ENCODE peak calls at places on chromosomes 4 and X, in ten cellular contexts. O, Q, X, D, G, U, S, W, M and C are unnamed samples.

GRCh38 chr4:141099326-141099725 is 33.9 kb downstream of the RNF150 start:
- DNase-seq in Q (peak; percentile 33), O (no peak), G (no peak), M (no peak), W (no peak), U (peak; percentile 36), S (no peak), D (no peak), X (no peak), C (no peak)

GRCh38 chr4:149160370-149160769 is 655.3 kb downstream of the IQCM start:
- DNase-seq in W (no peak), X (no peak), U (no peak), M (no peak), D (no peak), O (no peak), S (no peak), Q (no peak), G (no peak), C (no peak)

GRCh38 chr4:108649863-108650211 is 562 bp upstream of the OSTC start:
- DNase-seq in G (no peak), X (no peak), Q (no peak), O (no peak), M (no peak), W (no peak), D (no peak), U (no peak), S (no peak), C (no peak)

GRCh38 chrX:103628386-103629290 is at the start of gene TCEAL1:
- DNase-seq in U (peak; percentile 31), S (peak; percentile 30), D (no peak), G (peak; percentile 36), W (no peak), X (no peak), Q (peak; percentile 36), O (no peak), M (peak; percentile 65), C (peak; percentile 24)

GRCh38 chr4:151690164-151690856 is 70.5 kb downstream of the GATB start:
- DNase-seq in G (no peak), Q (peak; percentile 65), U (peak; percentile 64), S (no peak), D (no peak), O (peak; percentile 27), M (no peak), W (no peak), X (no peak), C (no peak)

GRCh38 chr4:174260099-174260498 is 23.4 kb downstream of the FBXO8 start:
- DNase-seq in W (no peak), S (no peak), G (no peak), O (no peak), U (peak; percentile 94), M (no peak), X (no peak), Q (no peak), D (no peak), C (no peak)

GRCh38 chr4:128291096-128291495 is 3.5 kb upstream of the PGRMC2 start:
- DNase-seq in W (no peak), O (no peak), G (no peak), M (no peak), U (no peak), S (no peak), Q (no peak), D (no peak), X (no peak), C (no peak)

GRCh38 chrX:16212024-16212423 is 44.7 kb downstream of the MAGEB17 start:
- DNase-seq in G (no peak), Q (peak; percentile 10), M (no peak), D (no peak), O (no peak), X (no peak), S (no peak), U (peak; percentile 51), W (no peak), C (no peak)

GRCh38 chr4:163679189-163679588 is 184.7 kb downstream of the TMA16 start:
- DNase-seq in W (no peak), M (no peak), S (no peak), X (no peak), O (peak; percentile 50), D (no peak), G (peak; percentile 32), U (peak; percentile 20), Q (no peak), C (no peak)

GRCh38 chr4:98546910-98547544 is 111.4 kb downstream of the TSPAN5 start:
- DNase-seq in M (no peak), O (no peak), D (no peak), Q (peak; percentile 65), S (no peak), X (no peak), W (no peak), U (peak; percentile 68), G (no peak), C (no peak)

GRCh38 chrX:150730719-150731118 is 37.5 kb downstream of the MTMR1 start:
- DNase-seq in Q (peak; percentile 37), S (no peak), W (no peak), G (no peak), D (no peak), M (no peak), U (no peak), X (no peak), O (no peak), C (no peak)

GRCh38 chr4:184451726-184452125 is 22.6 kb downstream of the IRF2 start:
- DNase-seq in D (no peak), O (no peak), Q (no peak), M (no peak), W (no peak), U (no peak), S (no peak), G (peak; percentile 55), X (no peak), C (no peak)

GRCh38 chrX:55480390-55481062 is 9.1 kb downstream of the USP51 start:
- DNase-seq in U (no peak), X (no peak), W (no peak), O (no peak), S (no peak), M (no peak), G (no peak), D (no peak), Q (no peak), C (no peak)

GRCh38 chr4:120096508-120097297 is 30.1 kb upstream of the MAD2L1 start:
- DNase-seq in Q (no peak), M (no peak), D (no peak), U (no peak), W (no peak), G (no peak), X (no peak), S (no peak), O (no peak), C (no peak)

GRCh38 chrX:46791927-46792825 is 33.3 kb upstream of the SLC9A7 start:
- DNase-seq in W (peak; percentile 56), G (peak; percentile 70), U (peak; percentile 92), Q (peak; percentile 92), D (no peak), M (no peak), S (peak; percentile 65), X (no peak), O (peak; percentile 41), C (no peak)

GRCh38 chr4:5500165-5500564 is 208.2 kb downstream of the EVC2 start:
- DNase-seq in W (no peak), G (no peak), Q (peak; percentile 27), D (no peak), X (no peak), M (no peak), S (no peak), U (peak; percentile 55), O (no peak), C (no peak)

GRCh38 chr4:3407930-3408792 is 33.6 kb upstream of the HGFAC start:
- DNase-seq in M (no peak), W (no peak), X (no peak), Q (no peak), D (peak; percentile 50), U (no peak), G (no peak), O (no peak), S (no peak), C (no peak)